ENCODE peak calls at places on chromosomes 13 and 19, in seven cellular contexts. V is cardiac muscle cell; I is IMR-90; L is endothelial cell of umbilical vein; J is tibial nerve; R is naive thymus-derived CD4-positive, alpha-beta T cell; E is esophagus squamous epithelium. D is an unnamed sample.
A peak's percentile ranks its signal among the peaks of the same experiment; 100 is the strongest.

GRCh38 chr13:43698009-43698408 is 88.8 kb downstream of the ENOX1 start:
- DNase-seq in V (no peak), I (no peak), L (no peak), J (no peak), R (no peak), E (no peak), D (no peak)

GRCh38 chr13:67224148-67224846 is 5.8 kb downstream of the PCDH9 start:
- DNase-seq in V (peak; percentile 86), I (peak; percentile 82), L (peak; percentile 88), J (peak; percentile 73), R (no peak), E (no peak), D (peak; percentile 71)

GRCh38 chr19:8004723-8005513 is 523 bp downstream of the ELAVL1 start:
- DNase-seq in V (peak; percentile 53), I (peak; percentile 21), L (peak; percentile 11), J (no peak), R (peak; percentile 62), E (no peak), D (no peak)

GRCh38 chr19:1871630-1872029 is 8.3 kb upstream of the KLF16 start:
- DNase-seq in V (no peak), I (no peak), L (no peak), J (no peak), R (no peak), E (no peak), D (no peak)

GRCh38 chr19:4523306-4524110 is 5.2 kb upstream of the PLIN4 start:
- DNase-seq in V (peak; percentile 70), I (peak; percentile 10), L (peak; percentile 33), J (peak; percentile 24), R (peak; percentile 52), E (no peak), D (no peak)

GRCh38 chr19:55457683-55458457 is 3.6 kb downstream of the ISOC2 start:
- DNase-seq in V (no peak), I (no peak), L (no peak), J (no peak), R (no peak), E (no peak), D (no peak)

GRCh38 chr19:35153701-35154534 is 617 bp upstream of the FXYD5 start:
- DNase-seq in V (peak; percentile 55), I (no peak), L (peak; percentile 47), J (no peak), R (peak; percentile 78), E (no peak), D (no peak)

GRCh38 chr13:106493569-106493968 is 41.9 kb downstream of the EFNB2 start:
- DNase-seq in V (no peak), I (no peak), L (no peak), J (peak; percentile 18), R (no peak), E (no peak), D (no peak)

GRCh38 chr19:53780506-53780905 is 43.6 kb downstream of the NLRP12 start:
- DNase-seq in V (no peak), I (no peak), L (no peak), J (no peak), R (no peak), E (no peak), D (no peak)

GRCh38 chr13:40993987-40994386 is 25.1 kb downstream of the ELF1 start:
- DNase-seq in V (no peak), I (no peak), L (no peak), J (no peak), R (no peak), E (no peak), D (no peak)

GRCh38 chr13:98877936-98878335 is 99.9 kb downstream of the DOCK9 start:
- DNase-seq in V (no peak), I (no peak), L (no peak), J (no peak), R (no peak), E (no peak), D (no peak)

GRCh38 chr13:66234159-66234558 is 996.0 kb downstream of the PCDH9 start:
- DNase-seq in V (no peak), I (no peak), L (no peak), J (no peak), R (no peak), E (no peak), D (no peak)

GRCh38 chr13:34076943-34077703 is 259.2 kb downstream of the RFC3 start:
- DNase-seq in V (peak; percentile 10), I (peak; percentile 1), L (peak; percentile 48), J (no peak), R (no peak), E (no peak), D (peak; percentile 41)

GRCh38 chr19:46761418-46761831 is 15.2 kb upstream of the STRN4 start:
- DNase-seq in V (no peak), I (peak; percentile 79), L (no peak), J (no peak), R (no peak), E (no peak), D (no peak)

GRCh38 chr13:60562081-60562764 is 165.2 kb downstream of the TDRD3 start:
- DNase-seq in V (no peak), I (peak; percentile 10), L (no peak), J (no peak), R (no peak), E (no peak), D (peak; percentile 54)

DNA sequence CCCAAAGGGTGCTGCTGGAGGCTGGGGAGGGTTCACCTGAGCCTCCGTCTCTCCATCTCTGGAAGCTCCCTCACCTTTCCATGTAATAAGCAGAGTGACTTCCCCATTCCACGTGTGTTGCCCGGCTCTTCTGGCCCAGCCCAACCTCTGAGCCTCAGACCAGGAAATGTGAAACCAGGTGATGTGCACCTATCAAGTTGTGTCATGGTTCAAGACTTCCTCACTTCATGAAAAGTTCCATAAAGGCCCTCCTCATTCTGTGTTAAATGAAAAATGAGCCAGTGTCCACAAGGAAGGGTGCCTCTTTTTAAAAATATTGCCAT is 204.4 kb upstream of the GPR12 start:
- DNase-seq in V (no peak), I (no peak), L (no peak), J (no peak), R (no peak), E (no peak), D (no peak)
- H3K27ac ChIP-seq in V (peak overlapping the region; percentile 33), I (no peak overlapping the region), L (no peak overlapping the region), J (no peak overlapping the region), R (no peak overlapping the region), E (no peak overlapping the region), D (no peak overlapping the region)

DNA sequence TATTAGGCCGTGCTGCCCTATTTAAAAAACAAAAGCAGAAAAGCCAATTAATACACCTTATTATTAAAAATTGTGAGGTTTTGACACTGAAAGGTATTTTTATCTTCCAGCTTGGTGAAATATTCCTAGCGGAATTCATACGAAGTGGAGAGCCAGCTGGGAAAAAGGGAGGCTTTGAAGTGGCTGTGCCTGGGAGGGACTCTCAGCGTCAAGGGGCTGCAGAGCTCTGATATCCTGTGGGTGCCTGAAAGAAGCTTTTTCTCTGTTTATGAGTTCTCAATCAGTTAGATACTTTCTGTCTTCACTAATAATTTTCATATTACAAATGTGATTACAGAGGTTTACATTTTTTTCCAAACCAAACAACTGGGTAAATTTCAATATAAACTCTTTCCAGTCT is 140.2 kb upstream of the MIR17HG start:
- DNase-seq in V (peak; percentile 55), I (no peak), L (no peak), J (no peak), R (no peak), E (no peak), D (no peak)
- H3K4me3 ChIP-seq in V (no peak overlapping the region), I (no peak overlapping the region), L (no peak overlapping the region), J (no peak overlapping the region), R (no peak overlapping the region), E (no peak overlapping the region), D (no peak overlapping the region)

GRCh38 chr13:71714802-71715375 is 152.1 kb downstream of the DACH1 start:
- DNase-seq in V (no peak), I (no peak), L (no peak), J (no peak), R (no peak), E (no peak), D (no peak)

GRCh38 chr13:71718931-71719330 is 148.1 kb downstream of the DACH1 start:
- DNase-seq in V (no peak), I (no peak), L (no peak), J (no peak), R (no peak), E (no peak), D (no peak)

DNA sequence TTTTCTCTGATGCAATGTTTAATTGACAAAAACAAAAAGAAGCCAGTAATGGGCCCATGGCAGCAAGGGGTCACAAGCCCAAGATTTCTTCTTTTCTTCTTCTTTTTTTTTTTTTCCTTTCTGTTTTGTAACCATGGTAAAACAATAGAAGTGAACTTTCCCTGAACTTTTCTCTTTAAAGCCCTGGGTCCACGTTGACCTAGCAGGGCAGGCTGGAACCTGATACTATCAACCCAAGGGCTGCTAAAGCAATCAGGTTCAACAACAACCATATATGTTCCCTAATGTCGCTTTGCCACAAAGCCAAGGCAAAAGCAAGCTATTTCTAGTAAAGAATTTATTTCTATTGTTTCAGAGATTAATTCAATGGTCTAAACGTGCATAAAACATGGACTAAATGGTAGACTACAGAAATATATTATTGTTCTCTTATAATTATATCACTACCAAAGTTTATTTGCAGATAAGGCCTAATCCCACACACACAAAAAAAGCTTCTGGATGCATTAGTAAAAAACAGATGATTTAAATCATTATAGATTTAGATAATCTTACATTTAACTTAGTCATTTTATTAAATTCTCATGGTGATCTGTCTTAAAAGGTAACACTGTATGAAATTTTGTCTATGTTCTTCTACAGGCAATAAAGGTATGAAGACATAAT is 153.9 kb downstream of the DACH1 start:
- DNase-seq in V (peak; percentile 79), I (no peak), L (peak; percentile 92), J (no peak), R (no peak), E (no peak), D (peak; percentile 58)
- H3K27ac ChIP-seq in V (peak overlapping the region; percentile 64), I (no peak overlapping the region), L (no peak overlapping the region), J (no peak overlapping the region), R (no peak overlapping the region), E (no peak overlapping the region), D (no peak overlapping the region)

DNA sequence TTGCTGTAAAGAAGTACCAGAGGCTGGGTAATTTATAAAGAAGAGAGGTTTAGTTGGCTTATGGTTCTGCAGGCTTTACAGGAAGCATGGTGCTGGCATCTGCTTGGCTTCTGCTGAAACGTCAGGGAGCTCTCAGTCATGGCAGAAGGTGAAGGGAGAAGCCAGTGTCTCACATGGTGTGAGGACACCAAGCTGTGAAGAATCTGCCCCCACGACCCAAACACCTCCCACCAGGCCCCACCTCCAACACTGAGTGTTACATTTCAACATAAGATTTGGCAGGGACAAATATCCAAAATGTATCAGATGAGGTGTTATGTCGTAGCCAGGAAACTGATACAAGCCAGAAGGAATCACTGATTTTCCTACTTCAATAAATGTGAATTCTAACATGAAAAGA is 136.5 kb downstream of the CYSLTR2 start:
- DNase-seq in V (no peak), I (no peak), L (no peak), J (no peak), R (no peak), E (no peak), D (no peak)
- H3K4me3 ChIP-seq in V (no peak overlapping the region), I (no peak overlapping the region), L (no peak overlapping the region), J (no peak overlapping the region), R (no peak overlapping the region), E (no peak overlapping the region), D (no peak overlapping the region)